ENCODE peak calls at places on chromosomes 5 and 9, in four cellular contexts. N, K, V and U are unnamed samples.

GRCh38 chr9:130390371-130390770 is 54.4 kb upstream of the ASS1 start:
- DNase-seq in N (no peak), K (no peak), V (no peak), U (no peak)

GRCh38 chr5:111737716-111738115 is 19.3 kb downstream of the NREP start:
- DNase-seq in N (no peak), K (no peak), V (peak; percentile 82), U (no peak)

GRCh38 chr5:147427784-147428401 is 82.0 kb downstream of the DPYSL3 start:
- DNase-seq in N (no peak), K (no peak), V (peak; percentile 60), U (no peak)

GRCh38 chr9:121850366-121850765 is 198.9 kb downstream of the DAB2IP start:
- DNase-seq in N (no peak), K (no peak), V (no peak), U (no peak)

GRCh38 chr9:129834489-129835127 is 467 bp downstream of the C9orf78 start:
- DNase-seq in N (no peak), K (no peak), V (no peak), U (no peak)

GRCh38 chr5:132496631-132497487 is 6.3 kb upstream of the IRF1 start:
- DNase-seq in N (peak; percentile 89), K (peak; percentile 93), V (peak; percentile 87), U (peak; percentile 91)

GRCh38 chr5:115575167-115576070 is 26.9 kb downstream of the TICAM2 start:
- DNase-seq in N (no peak), K (no peak), V (peak; percentile 87), U (no peak)

GRCh38 chr5:154368041-154368800 is 77.6 kb upstream of the SAP30L start:
- DNase-seq in N (peak; percentile 33), K (no peak), V (peak; percentile 95), U (peak; percentile 59)

GRCh38 chr5:124649548-124650501 is 96.6 kb downstream of the ZNF608 start:
- DNase-seq in N (peak; percentile 22), K (peak; percentile 86), V (peak; percentile 93), U (peak; percentile 32)

GRCh38 chr9:133658442-133659431 is 22.6 kb downstream of the DBH start:
- DNase-seq in N (peak; percentile 61), K (peak; percentile 66), V (peak; percentile 19), U (peak; percentile 62)

GRCh38 chr9:133477992-133478850 is 678 bp downstream of the SLC2A6 start:
- DNase-seq in N (no peak), K (peak; percentile 58), V (peak; percentile 17), U (no peak)

GRCh38 chr5:110356687-110357086 is 369.8 kb downstream of the TMEM232 start:
- DNase-seq in N (no peak), K (no peak), V (no peak), U (no peak)

GRCh38 chr9:127136081-127136879 is 13.8 kb upstream of the ANGPTL2 start:
- DNase-seq in N (no peak), K (no peak), V (no peak), U (no peak)

GRCh38 chr9:104927216-104927911 is 591 bp downstream of the ABCA1 start:
- DNase-seq in N (peak; percentile 42), K (peak; percentile 61), V (peak; percentile 47), U (peak; percentile 55)

GRCh38 chr9:137878146-137878941 is 762 bp downstream of the CACNA1B start:
- DNase-seq in N (no peak), K (no peak), V (no peak), U (peak; percentile 37)

GRCh38 chr9:124216474-124217176 is 41.1 kb upstream of the NEK6 start:
- DNase-seq in N (no peak), K (peak; percentile 59), V (no peak), U (no peak)

GRCh38 chr9:136512651-136513066 is 29.8 kb upstream of the SEC16A start:
- DNase-seq in N (no peak), K (no peak), V (no peak), U (no peak)

GRCh38 chr5:32100230-32100629 is 73.9 kb downstream of the GOLPH3 start:
- DNase-seq in N (no peak), K (no peak), V (no peak), U (no peak)

GRCh38 chr5:109078448-109078847 is 330.8 kb downstream of the FER start:
- DNase-seq in N (no peak), K (no peak), V (no peak), U (no peak)

GRCh38 chr9:114299286-114300152 is 23.4 kb upstream of the ORM1 start:
- DNase-seq in N (peak; percentile 10), K (no peak), V (no peak), U (no peak)

GRCh38 chr9:108684288-108685025 is 171.3 kb downstream of the ACTL7B start:
- DNase-seq in N (no peak), K (no peak), V (no peak), U (no peak)

GRCh38 chr5:178479261-178479660 is 110.9 kb downstream of the COL23A1 start:
- DNase-seq in N (no peak), K (no peak), V (no peak), U (no peak)

GRCh38 chr9:129898205-129898604 is 62.9 kb downstream of the USP20 start:
- DNase-seq in N (no peak), K (no peak), V (no peak), U (peak; percentile 37)

GRCh38 chr9:21904371-21904770 is 89.8 kb downstream of the CDKN2A start:
- DNase-seq in N (no peak), K (no peak), V (peak; percentile 63), U (no peak)

GRCh38 chr5:106584268-106584667 is 1086.5 kb downstream of the EFNA5 start:
- DNase-seq in N (no peak), K (no peak), V (no peak), U (no peak)

GRCh38 chr5:10567781-10568321 is 4.0 kb downstream of the ANKRD33B start:
- DNase-seq in N (no peak), K (no peak), V (peak; percentile 75), U (no peak)

GRCh38 chr5:37029436-37029835 is 152.9 kb downstream of the NIPBL start:
- DNase-seq in N (no peak), K (no peak), V (no peak), U (no peak)

GRCh38 chr9:111163738-111164399 is 125.6 kb upstream of the LPAR1 start:
- DNase-seq in N (peak; percentile 22), K (no peak), V (peak; percentile 7), U (no peak)

GRCh38 chr9:93108301-93109041 is 12.5 kb downstream of the CARD19 start:
- DNase-seq in N (peak; percentile 15), K (peak; percentile 24), V (no peak), U (no peak)

GRCh38 chr9:29806941-29807625 is 2233.8 kb upstream of the C9orf72 start:
- DNase-seq in N (no peak), K (no peak), V (no peak), U (no peak)

GRCh38 chr5:144198386-144198785 is 27.7 kb downstream of the KCTD16 start:
- DNase-seq in N (no peak), K (no peak), V (peak; percentile 70), U (no peak)

GRCh38 chr9:75483636-75484035 is 395.3 kb downstream of the OSTF1 start:
- DNase-seq in N (no peak), K (no peak), V (no peak), U (no peak)

GRCh38 chr9:131276107-131276888 is at the start of gene FAM78A:
- DNase-seq in N (no peak), K (peak; percentile 80), V (no peak), U (no peak)

GRCh38 chr5:111121926-111122325 is 29.8 kb downstream of the WDR36 start:
- DNase-seq in N (no peak), K (no peak), V (no peak), U (no peak)

GRCh38 chr5:154002093-154002492 is 36.6 kb downstream of the FAM114A2 start:
- DNase-seq in N (peak; percentile 16), K (peak; percentile 34), V (peak; percentile 30), U (no peak)

DNA sequence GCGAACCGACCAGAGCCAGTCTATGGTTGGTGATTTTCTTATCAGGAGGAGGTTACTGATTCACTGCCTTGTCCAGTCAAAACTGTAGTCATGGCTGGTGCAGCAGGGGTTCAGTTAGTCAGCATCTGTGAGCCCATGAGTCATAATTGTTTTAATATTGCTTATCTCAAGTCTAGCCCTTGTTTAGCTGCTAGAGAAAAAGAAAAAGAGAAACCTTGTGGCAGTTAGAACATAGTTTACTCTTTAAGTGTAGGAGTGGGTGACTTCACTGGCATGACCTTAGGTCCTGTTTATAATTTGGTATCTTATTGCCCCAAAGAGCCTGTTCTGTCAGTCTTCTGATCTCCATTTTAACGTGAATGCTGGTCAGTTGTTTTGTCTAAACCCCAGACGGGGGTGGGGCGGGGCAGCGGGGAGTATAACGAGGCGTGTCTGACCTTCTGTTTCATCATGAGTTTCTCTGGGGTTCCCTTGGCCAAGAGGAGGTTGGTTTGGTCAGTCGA is 76.9 kb upstream of the NFIL3 start:
- DNase-seq in N (no peak), K (no peak), V (peak; percentile 95), U (no peak)
- H3K4me3 ChIP-seq in N (no peak overlapping the region), K (no peak overlapping the region), V (no peak overlapping the region), U (no peak overlapping the region)

GRCh38 chr5:66143473-66144073 is 527 bp upstream of the SREK1 start:
- DNase-seq in N (no peak), K (no peak), V (no peak), U (no peak)

GRCh38 chr5:66145737-66146136 is 1.6 kb downstream of the SREK1 start:
- DNase-seq in N (no peak), K (no peak), V (no peak), U (no peak)

GRCh38 chr5:66142417-66142816 is 1.7 kb upstream of the SREK1 start:
- DNase-seq in N (no peak), K (no peak), V (no peak), U (no peak)

GRCh38 chr5:66144799-66145390 is 795 bp downstream of the SREK1 start:
- DNase-seq in N (no peak), K (no peak), V (no peak), U (no peak)

DNA sequence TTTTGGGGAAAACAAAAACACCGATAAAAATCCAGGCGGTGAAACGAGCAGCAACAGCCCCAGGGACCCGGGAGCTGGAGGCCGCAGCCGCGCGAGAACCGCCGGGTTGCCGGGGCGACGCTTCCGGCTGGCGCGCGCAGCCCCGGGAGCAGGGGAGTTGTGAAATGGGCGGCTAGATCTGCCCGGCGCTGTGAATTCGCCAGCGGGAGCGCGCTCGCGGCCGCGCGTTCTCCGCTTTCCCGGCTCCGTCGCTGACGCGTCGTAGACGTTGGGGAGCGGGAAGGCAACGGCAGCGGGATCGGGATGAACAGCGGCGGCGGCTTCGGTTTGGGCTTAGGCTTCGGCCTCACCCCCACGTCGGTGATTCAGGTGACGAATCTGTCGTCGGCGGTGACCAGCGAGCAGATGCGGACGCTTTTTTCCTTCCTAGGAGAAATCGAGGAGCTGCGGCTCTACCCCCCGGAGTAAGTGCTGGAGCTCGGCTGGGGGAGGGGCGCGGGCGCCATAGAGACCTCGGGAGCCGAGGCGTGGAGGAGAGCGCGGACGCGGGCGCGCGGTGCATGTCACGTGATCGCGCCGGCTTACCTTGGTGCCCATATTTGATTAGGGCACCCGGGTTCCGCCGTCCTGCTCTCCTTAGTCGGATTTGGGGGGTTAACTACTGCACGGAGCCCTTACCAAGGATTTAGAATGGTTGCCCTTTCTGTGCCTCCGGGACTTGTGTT is at the start of gene SREK1:
- DNase-seq in N (peak; percentile 93), K (peak; percentile 96), V (peak; percentile 92), U (peak; percentile 97)
- TF ChIP-seq POLR2A in N (peak; percentile 56), K (no peak), V (peak; percentile 94), U (peak; percentile 56)

DNA sequence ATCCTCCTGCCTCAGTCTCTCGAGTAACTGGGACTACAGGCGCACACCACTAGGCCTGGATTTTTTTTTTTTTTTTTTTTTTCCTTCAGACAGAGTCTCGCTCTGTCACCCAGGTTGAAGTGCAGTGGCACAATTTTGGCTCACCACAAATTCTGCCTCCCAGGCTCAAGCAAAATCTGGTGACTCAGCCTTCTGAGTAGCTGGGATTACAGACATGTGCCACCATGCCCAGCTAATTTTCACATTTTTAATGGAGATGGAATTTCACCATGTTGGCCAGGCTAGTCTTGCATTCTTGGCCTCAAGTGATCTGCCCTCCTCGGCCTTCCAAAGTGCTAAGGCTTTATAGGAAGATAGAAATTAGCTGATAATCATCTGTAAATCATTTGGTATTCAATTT is 43.9 kb downstream of the NSA2 start:
- DNase-seq in N (no peak), K (no peak), V (no peak), U (no peak)
- H3K27ac ChIP-seq in N (no peak overlapping the region), K (no peak overlapping the region), V (no peak overlapping the region), U (no peak overlapping the region)

GRCh38 chr5:158957196-158957595 is 142.5 kb downstream of the EBF1 start:
- DNase-seq in N (no peak), K (no peak), V (no peak), U (no peak)
- H3K4me3 ChIP-seq in N (no peak overlapping the region), K (no peak overlapping the region), V (no peak overlapping the region), U (no peak overlapping the region)